ENCODE peak calls at places on chromosomes 3 and 15, in six cellular contexts. L is tibial nerve; F is pancreas; H is PC-3; S is CD8-positive, alpha-beta memory T cell; W is tibial artery. O is an unnamed sample.
A peak's percentile ranks its signal among the peaks of the same experiment; 100 is the strongest.

GRCh38 chr3:191774485-191774884 is 313.5 kb downstream of the PYDC2 start:
- DNase-seq in L (no peak), F (no peak), H (peak; percentile 54), S (no peak), W (no peak), O (no peak)

GRCh38 chr3:133934073-133934970 is 38.6 kb upstream of the RAB6B start:
- DNase-seq in L (no peak), F (peak; percentile 15), H (no peak), S (no peak), W (no peak), O (no peak)

GRCh38 chr15:33722005-33722672 is 246.2 kb upstream of the CHRM5 start:
- DNase-seq in L (no peak), F (no peak), H (peak; percentile 63), S (no peak), W (no peak), O (no peak)

GRCh38 chr3:64533565-64534317 is 154.1 kb downstream of the ADAMTS9 start:
- DNase-seq in L (peak; percentile 87), F (peak; percentile 90), H (peak; percentile 64), S (no peak), W (peak; percentile 87), O (peak; percentile 82)

GRCh38 chr3:119831941-119832371 is 50.1 kb downstream of the NR1I2 start:
- DNase-seq in L (no peak), F (no peak), H (no peak), S (no peak), W (no peak), O (no peak)

GRCh38 chr15:96093063-96093462 is 237.4 kb upstream of the NR2F2 start:
- DNase-seq in L (no peak), F (no peak), H (peak; percentile 6), S (no peak), W (no peak), O (no peak)

GRCh38 chr3:116077059-116077458 is 368.2 kb downstream of the LSAMP start:
- DNase-seq in L (no peak), F (no peak), H (no peak), S (no peak), W (no peak), O (no peak)

GRCh38 chr3:17233398-17233800 is 348.6 kb downstream of the PLCL2 start:
- DNase-seq in L (no peak), F (no peak), H (peak; percentile 97), S (peak; percentile 56), W (no peak), O (no peak)

GRCh38 chr15:77144492-77145070 is 73.7 kb upstream of the TSPAN3 start:
- DNase-seq in L (no peak), F (no peak), H (peak; percentile 4), S (no peak), W (no peak), O (no peak)

GRCh38 chr3:30661107-30661873 is 54.9 kb downstream of the TGFBR2 start:
- DNase-seq in L (no peak), F (no peak), H (no peak), S (no peak), W (no peak), O (no peak)

GRCh38 chr15:25670025-25670554 is 193.0 kb downstream of the ATP10A start:
- DNase-seq in L (no peak), F (no peak), H (no peak), S (no peak), W (peak; percentile 73), O (peak; percentile 81)

GRCh38 chr3:124639406-124640237 is 90.6 kb upstream of the UMPS start:
- DNase-seq in L (no peak), F (no peak), H (no peak), S (no peak), W (no peak), O (no peak)

GRCh38 chr3:124887996-124888298 is 782 bp upstream of the ITGB5 start:
- DNase-seq in L (no peak), F (no peak), H (no peak), S (no peak), W (no peak), O (no peak)

GRCh38 chr15:69853572-69853971 is 244.1 kb downstream of the TLE3 start:
- DNase-seq in L (no peak), F (no peak), H (peak; percentile 93), S (no peak), W (no peak), O (peak; percentile 49)

GRCh38 chr3:128436214-128436613 is 30.5 kb downstream of the DNAJB8 start:
- DNase-seq in L (no peak), F (no peak), H (peak; percentile 60), S (no peak), W (no peak), O (no peak)

GRCh38 chr3:171967932-171968678 is 71.3 kb upstream of the FNDC3B start:
- DNase-seq in L (no peak), F (no peak), H (peak; percentile 18), S (no peak), W (no peak), O (no peak)
- H3K4me1 ChIP-seq in L (no peaks in the 10 kb centered on the region), F (no peaks in the 10 kb centered on the region), H (peaks cover 24% of the 10 kb centered on the region), S (no peaks in the 10 kb centered on the region), W (no peaks in the 10 kb centered on the region), O (no peaks in the 10 kb centered on the region)

GRCh38 chr15:81182746-81183402 is 13.8 kb upstream of the IL16 start:
- DNase-seq in L (no peak), F (no peak), H (no peak), S (no peak), W (peak; percentile 60), O (no peak)
- H3K27ac ChIP-seq in L (peak overlapping the region; percentile 85), F (no peak overlapping the region), H (no peak overlapping the region), S (no peak overlapping the region), W (peak overlapping the region; percentile 45), O (peak overlapping the region; percentile 45)

DNA sequence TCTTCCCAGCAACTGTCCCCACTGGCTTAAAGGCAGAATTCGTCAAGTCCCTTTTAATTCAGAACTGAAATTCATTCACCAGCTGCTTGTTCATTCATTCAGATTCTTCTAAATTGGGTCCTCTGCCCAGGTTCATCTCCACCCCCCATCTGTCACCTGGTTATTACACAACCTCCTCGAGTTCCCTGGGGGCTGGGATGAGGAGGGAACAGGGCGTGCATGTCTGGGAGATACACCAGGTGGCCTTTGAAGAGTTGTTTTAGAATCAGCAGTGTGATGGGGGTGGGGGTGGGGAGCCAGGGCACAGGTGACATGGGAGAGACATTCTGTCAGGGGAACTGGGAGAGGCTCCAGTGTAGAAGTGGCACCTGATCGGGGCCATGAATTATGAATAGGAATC is 8.2 kb downstream of the SNX33 start:
- DNase-seq in L (no peak), F (no peak), H (no peak), S (no peak), W (no peak), O (no peak)
- H3K4me1 ChIP-seq in L (no peaks in the 10 kb centered on the region), F (peaks cover 12% of the 10 kb centered on the region), H (peaks cover 23% of the 10 kb centered on the region), S (peaks cover 10% of the 10 kb centered on the region), W (peaks cover 5% of the 10 kb centered on the region), O (peaks cover 28% of the 10 kb centered on the region)

GRCh38 chr15:44593042-44593736 is 56.2 kb downstream of the EIF3J start:
- DNase-seq in L (no peak), F (no peak), H (peak; percentile 44), S (peak; percentile 44), W (no peak), O (no peak)
- H3K27ac ChIP-seq in L (no peak overlapping the region), F (no peak overlapping the region), H (no peak overlapping the region), S (no peak overlapping the region), W (no peak overlapping the region), O (no peak overlapping the region)